ENCODE peak calls at places on chromosomes 7 and 10, in nine cellular contexts. A is fibroblast of lung, K is tibial artery, Q is cardiac fibroblast, F is IMR-90, B is dorsolateral prefrontal cortex, M is PC-3, Y is OCI-LY7, U is AG10803. G is an unnamed sample.

GRCh38 chr10:338176-339037 is 203.2 kb downstream of the ZMYND11 start:
- DNase-seq in M (peak; percentile 80), U (peak; percentile 43), F (peak; percentile 16), B (peak; percentile 16), Q (peak; percentile 68), Y (no peak), A (peak; percentile 74), K (peak; percentile 78), G (no peak)

GRCh38 chr10:119090026-119090808 is 9.6 kb upstream of the EIF3A start:
- DNase-seq in Q (no peak), Y (no peak), M (no peak), U (no peak), B (no peak), A (no peak), K (no peak), F (no peak), G (no peak)

GRCh38 chr7:29126804-29127203 is 19.5 kb downstream of the CPVL start:
- DNase-seq in Y (no peak), K (no peak), F (no peak), B (no peak), U (no peak), A (no peak), Q (no peak), M (peak; percentile 23), G (no peak)

GRCh38 chr7:116728413-116728812 is 56.4 kb downstream of the MET start:
- DNase-seq in F (no peak), B (no peak), Y (no peak), A (no peak), U (no peak), Q (no peak), K (no peak), M (no peak), G (no peak)

GRCh38 chr10:67666416-67667043 is 29.5 kb downstream of the CTNNA3 start:
- DNase-seq in K (no peak), M (peak; percentile 84), Q (peak; percentile 63), A (peak; percentile 11), F (peak; percentile 30), Y (peak; percentile 50), B (no peak), U (peak; percentile 16), G (peak; percentile 22)

GRCh38 chr7:134179321-134179720 is 52.2 kb downstream of the LRGUK start:
- DNase-seq in Y (no peak), U (no peak), F (no peak), A (no peak), M (no peak), B (no peak), K (no peak), Q (no peak), G (no peak)

GRCh38 chr10:114499630-114500190 is 95.4 kb upstream of the AFAP1L2 start:
- DNase-seq in Q (no peak), Y (peak; percentile 75), U (no peak), K (no peak), M (peak; percentile 43), B (no peak), A (no peak), F (no peak), G (no peak)

GRCh38 chr10:78524941-78525340 is 491.3 kb downstream of the RPS24 start:
- DNase-seq in U (no peak), F (no peak), K (peak; percentile 43), M (no peak), Y (no peak), A (no peak), B (no peak), Q (no peak), G (no peak)

GRCh38 chr7:81684513-81685262 is 85.2 kb downstream of the HGF start:
- DNase-seq in B (peak; percentile 89), M (peak; percentile 98), F (peak; percentile 100), U (peak; percentile 100), Y (no peak), A (peak; percentile 100), K (peak; percentile 98), Q (peak; percentile 100), G (peak; percentile 100)

GRCh38 chr7:74479066-74479781 is 25.5 kb downstream of the GTF2IRD1 start:
- DNase-seq in B (no peak), K (peak; percentile 77), U (peak; percentile 10), F (peak; percentile 27), A (peak; percentile 61), Y (no peak), Q (no peak), M (peak; percentile 18), G (peak; percentile 50)

GRCh38 chr10:123157210-123157609 is 3.0 kb downstream of the BUB3 start:
- DNase-seq in K (no peak), M (peak; percentile 59), Q (peak; percentile 68), B (no peak), A (peak; percentile 76), Y (no peak), U (peak; percentile 16), F (peak; percentile 82), G (peak; percentile 28)

GRCh38 chr7:50335795-50336754 is 31.6 kb downstream of the IKZF1 start:
- DNase-seq in F (no peak), K (no peak), Q (no peak), Y (peak; percentile 71), A (no peak), B (no peak), M (no peak), U (no peak), G (no peak)

GRCh38 chr10:71611131-71611530 is 108.4 kb downstream of the C10orf105 start:
- DNase-seq in A (no peak), M (no peak), K (no peak), Q (no peak), U (no peak), F (no peak), Y (no peak), B (peak; percentile 69), G (no peak)

GRCh38 chr10:99984201-99984600 is 25.5 kb downstream of the DNMBP start:
- DNase-seq in K (no peak), Y (no peak), A (peak; percentile 55), B (no peak), M (peak; percentile 49), F (peak; percentile 68), U (peak; percentile 38), Q (peak; percentile 40), G (peak; percentile 95)

GRCh38 chr10:69383485-69384089 is 33.1 kb downstream of the TACR2 start:
- DNase-seq in A (peak; percentile 52), M (no peak), Q (peak; percentile 84), U (peak; percentile 74), K (no peak), F (peak; percentile 84), Y (no peak), B (no peak), G (peak; percentile 86)

GRCh38 chr7:44147026-44147881 is 6.1 kb upstream of the MYL7 start:
- DNase-seq in F (no peak), M (no peak), Q (no peak), B (no peak), K (peak; percentile 61), U (no peak), A (peak; percentile 36), Y (no peak), G (peak; percentile 42)

GRCh38 chr10:131947631-131948347 is 33.9 kb downstream of the BNIP3 start:
- DNase-seq in A (peak; percentile 88), B (no peak), U (peak; percentile 75), M (peak; percentile 80), F (peak; percentile 78), K (no peak), Q (peak; percentile 82), Y (no peak), G (peak; percentile 78)

GRCh38 chr10:99119258-99119748 is 116.3 kb downstream of the HPSE2 start:
- DNase-seq in B (no peak), A (no peak), Q (no peak), U (no peak), M (no peak), F (no peak), Y (no peak), K (no peak), G (no peak)

DNA sequence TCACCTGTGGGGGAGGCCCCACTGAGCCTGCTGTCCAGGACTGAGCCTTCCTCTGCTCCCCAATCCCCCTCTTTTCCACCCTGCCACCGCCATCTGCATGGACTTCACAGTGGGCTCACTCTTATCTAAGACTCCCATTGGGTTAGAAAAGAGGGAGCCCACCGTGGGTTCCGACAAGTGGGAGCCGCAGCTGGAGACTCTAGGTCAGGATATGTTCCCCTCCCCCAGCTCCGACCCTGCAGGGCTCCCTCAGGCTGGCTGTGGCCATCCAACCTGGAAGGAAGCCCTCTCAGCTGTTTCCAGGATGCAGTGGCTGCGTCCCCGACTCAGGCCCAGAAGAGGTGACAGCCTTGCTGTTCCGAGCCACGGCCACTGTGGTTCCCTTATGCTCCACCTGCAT is 4.8 kb downstream of the WDR86 start:
- DNase-seq in U (no peak), Y (no peak), K (no peak), Q (no peak), A (no peak), F (no peak), M (no peak), B (no peak), G (no peak)
- TF ChIP-seq CTCF in U (no peak), Y (no peak), K (no peak), Q (no peak), A (no peak), F (no peak), M (no peak), B (no peak), G (no peak)

GRCh38 chr7:141128506-141128905 is 54.6 kb downstream of the TMEM178B start:
- DNase-seq in Y (no peak), A (no peak), F (no peak), Q (no peak), M (no peak), B (peak; percentile 16), U (no peak), K (no peak), G (no peak)
- H3K4me3 ChIP-seq in Y (no peak overlapping the region), A (no peak overlapping the region), F (no peak overlapping the region), Q (no peak overlapping the region), M (no peak overlapping the region), B (no peak overlapping the region), U (no peak overlapping the region), K (no peak overlapping the region), G (no peak overlapping the region)

DNA sequence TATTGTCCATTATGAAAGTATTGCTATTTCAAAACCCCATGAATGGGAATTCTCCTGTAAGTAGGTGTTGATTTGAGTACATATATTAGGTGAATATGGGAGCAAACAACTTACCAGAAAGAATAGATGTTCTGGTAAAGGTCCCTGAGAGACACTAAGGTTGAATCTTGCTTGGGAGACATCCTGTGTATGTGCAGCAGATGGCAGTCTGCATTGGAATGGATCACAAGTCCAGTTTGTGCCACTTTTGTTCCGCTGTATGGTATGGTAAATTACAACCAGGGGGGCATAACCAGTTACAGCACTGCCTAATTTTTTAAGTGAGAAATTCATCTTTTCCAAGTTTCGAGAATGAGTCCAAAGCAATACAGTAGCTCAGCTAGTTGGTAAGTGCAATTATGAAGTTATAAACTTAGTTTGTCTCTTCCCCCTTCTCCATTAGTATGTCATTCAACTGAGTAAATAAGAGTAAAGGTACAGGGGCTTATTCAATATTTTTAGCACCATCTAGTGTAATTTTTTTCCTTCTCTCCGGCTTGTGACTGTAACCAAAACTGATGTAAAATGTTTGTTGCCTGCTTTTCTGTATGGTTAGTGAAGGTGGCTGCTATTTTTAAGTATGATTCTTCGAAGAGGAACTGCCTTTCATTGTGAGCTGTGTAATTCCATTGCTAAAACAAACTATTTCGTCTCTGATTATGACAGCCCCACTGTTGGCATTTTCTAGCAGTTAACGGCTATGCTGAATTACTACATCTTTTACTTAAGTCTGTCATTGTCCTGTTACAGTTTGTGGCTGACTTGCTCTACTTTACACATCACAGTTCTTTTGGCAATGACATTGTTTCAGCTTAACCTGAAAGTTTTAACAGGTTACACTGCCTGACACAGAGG is 2.8 kb downstream of the MCU start:
- DNase-seq in Y (peak; percentile 33), B (peak; percentile 39), Q (peak; percentile 68), M (peak; percentile 38), A (peak; percentile 48), U (peak; percentile 66), K (no peak), F (peak; percentile 65), G (peak; percentile 52)
- TF ChIP-seq CTCF in Y (peak; percentile 65), B (peak; percentile 49), Q (peak; percentile 46), M (peak; percentile 49), A (peak; percentile 58), U (peak; percentile 64), K (peak; percentile 51), F (peak; percentile 48), G (peak; percentile 52)

GRCh38 chr10:97960269-97960869 is 70.1 kb downstream of the CRTAC1 start:
- DNase-seq in F (no peak), U (no peak), A (no peak), K (no peak), Q (no peak), B (no peak), M (no peak), Y (no peak), G (no peak)
- H3K4me3 ChIP-seq in F (no peak overlapping the region), U (no peak overlapping the region), A (no peak overlapping the region), K (no peak overlapping the region), Q (no peak overlapping the region), B (no peak overlapping the region), M (no peak overlapping the region), Y (no peak overlapping the region), G (no peak overlapping the region)

G was measured in fibroblast of villous mesenchyme.